ENCODE peak calls at places on chromosomes 1 and 21, in nine cellular contexts. One of them, this sample, is unnamed.
A peak's percentile ranks its signal among the peaks of the same experiment; 100 is the strongest.

GRCh38 chr1:107821340-107821739 is 143.6 kb downstream of the VAV3 start:
- DNase-seq in AG09309: no peak
- DNase-seq in NT2/D1: no peak
- DNase-seq in NCI-H1092 treated with DMSO at 0.1 percent for 48 hours: no peak
- DNase-seq in EL: no peak
- DNase-seq in HL-60: no peak
- DNase-seq in non-pigmented ciliary epithelial cell: no peak
- DNase-seq in activated T-cell treated with anti-CD3 and anti-CD28 coated beads for 1 hour: no peak
- DNase-seq in gastrocnemius medialis: no peak
- DNase-seq in this sample: no peak

GRCh38 chr1:91569411-91570104 is 68.9 kb downstream of the CDC7 start:
- DNase-seq in EL: peak; percentile 99
- DNase-seq in HL-60: no peak
- DNase-seq in NCI-H1092 treated with DMSO at 0.1 percent for 48 hours: no peak
- DNase-seq in AG09309: peak; percentile 89
- DNase-seq in NT2/D1: no peak
- DNase-seq in non-pigmented ciliary epithelial cell: peak; percentile 55
- DNase-seq in activated T-cell treated with anti-CD3 and anti-CD28 coated beads for 1 hour: no peak
- DNase-seq in gastrocnemius medialis: peak; percentile 86
- DNase-seq in this sample: peak; percentile 75

GRCh38 chr1:201114245-201115131 is 2.3 kb upstream of the CACNA1S start:
- DNase-seq in EL: peak; percentile 94
- DNase-seq in NT2/D1: peak; percentile 98
- DNase-seq in non-pigmented ciliary epithelial cell: peak; percentile 64
- DNase-seq in HL-60: peak; percentile 69
- DNase-seq in gastrocnemius medialis: peak; percentile 94
- DNase-seq in activated T-cell treated with anti-CD3 and anti-CD28 coated beads for 1 hour: peak; percentile 50
- DNase-seq in AG09309: peak; percentile 48
- DNase-seq in NCI-H1092 treated with DMSO at 0.1 percent for 48 hours: peak; percentile 99
- DNase-seq in this sample: peak; percentile 93

GRCh38 chr1:157470276-157470675 is 82.0 kb downstream of the FCRL5 start:
- DNase-seq in AG09309: no peak
- DNase-seq in NT2/D1: no peak
- DNase-seq in HL-60: no peak
- DNase-seq in gastrocnemius medialis: no peak
- DNase-seq in non-pigmented ciliary epithelial cell: no peak
- DNase-seq in EL: no peak
- DNase-seq in NCI-H1092 treated with DMSO at 0.1 percent for 48 hours: no peak
- DNase-seq in activated T-cell treated with anti-CD3 and anti-CD28 coated beads for 1 hour: no peak
- DNase-seq in this sample: no peak

GRCh38 chr1:10646347-10646861 is 150.0 kb downstream of the CASZ1 start:
- DNase-seq in NCI-H1092 treated with DMSO at 0.1 percent for 48 hours: no peak
- DNase-seq in gastrocnemius medialis: no peak
- DNase-seq in AG09309: no peak
- DNase-seq in EL: peak; percentile 60
- DNase-seq in NT2/D1: no peak
- DNase-seq in non-pigmented ciliary epithelial cell: peak; percentile 19
- DNase-seq in activated T-cell treated with anti-CD3 and anti-CD28 coated beads for 1 hour: no peak
- DNase-seq in HL-60: peak; percentile 5
- DNase-seq in this sample: peak; percentile 59

GRCh38 chr1:33970148-33970825 is 106.4 kb downstream of the HMGB4 start:
- DNase-seq in NCI-H1092 treated with DMSO at 0.1 percent for 48 hours: no peak
- DNase-seq in non-pigmented ciliary epithelial cell: no peak
- DNase-seq in NT2/D1: peak; percentile 72
- DNase-seq in HL-60: no peak
- DNase-seq in AG09309: no peak
- DNase-seq in EL: no peak
- DNase-seq in gastrocnemius medialis: no peak
- DNase-seq in activated T-cell treated with anti-CD3 and anti-CD28 coated beads for 1 hour: no peak
- DNase-seq in this sample: no peak

GRCh38 chr1:172670316-172670715 is 11.4 kb downstream of the FASLG start:
- DNase-seq in non-pigmented ciliary epithelial cell: no peak
- DNase-seq in HL-60: no peak
- DNase-seq in AG09309: no peak
- DNase-seq in NCI-H1092 treated with DMSO at 0.1 percent for 48 hours: no peak
- DNase-seq in NT2/D1: no peak
- DNase-seq in gastrocnemius medialis: no peak
- DNase-seq in EL: no peak
- DNase-seq in activated T-cell treated with anti-CD3 and anti-CD28 coated beads for 1 hour: no peak
- DNase-seq in this sample: no peak

GRCh38 chr1:116565222-116565621 is 5.6 kb downstream of the CD58 start:
- DNase-seq in NT2/D1: no peak
- DNase-seq in AG09309: no peak
- DNase-seq in HL-60: no peak
- DNase-seq in gastrocnemius medialis: no peak
- DNase-seq in non-pigmented ciliary epithelial cell: no peak
- DNase-seq in activated T-cell treated with anti-CD3 and anti-CD28 coated beads for 1 hour: no peak
- DNase-seq in EL: no peak
- DNase-seq in NCI-H1092 treated with DMSO at 0.1 percent for 48 hours: no peak
- DNase-seq in this sample: no peak

GRCh38 chr1:156421062-156421938 is 52.3 kb downstream of the RHBG start:
- DNase-seq in AG09309: peak; percentile 1
- DNase-seq in activated T-cell treated with anti-CD3 and anti-CD28 coated beads for 1 hour: peak; percentile 39
- DNase-seq in gastrocnemius medialis: peak; percentile 61
- DNase-seq in non-pigmented ciliary epithelial cell: peak; percentile 3
- DNase-seq in NCI-H1092 treated with DMSO at 0.1 percent for 48 hours: peak; percentile 52
- DNase-seq in HL-60: no peak
- DNase-seq in EL: peak; percentile 69
- DNase-seq in NT2/D1: peak; percentile 90
- DNase-seq in this sample: peak; percentile 63

GRCh38 chr1:56190975-56191768 is 388.2 kb downstream of the PLPP3 start:
- DNase-seq in non-pigmented ciliary epithelial cell: no peak
- DNase-seq in EL: peak; percentile 45
- DNase-seq in gastrocnemius medialis: peak; percentile 19
- DNase-seq in AG09309: peak; percentile 89
- DNase-seq in HL-60: no peak
- DNase-seq in NCI-H1092 treated with DMSO at 0.1 percent for 48 hours: no peak
- DNase-seq in activated T-cell treated with anti-CD3 and anti-CD28 coated beads for 1 hour: no peak
- DNase-seq in NT2/D1: no peak
- DNase-seq in this sample: peak; percentile 23

GRCh38 chr1:67149179-67149770 is 14.5 kb upstream of the C1orf141 start:
- DNase-seq in gastrocnemius medialis: peak; percentile 62
- DNase-seq in EL: peak; percentile 83
- DNase-seq in AG09309: peak; percentile 61
- DNase-seq in NT2/D1: peak; percentile 88
- DNase-seq in non-pigmented ciliary epithelial cell: peak; percentile 50
- DNase-seq in activated T-cell treated with anti-CD3 and anti-CD28 coated beads for 1 hour: peak; percentile 45
- DNase-seq in NCI-H1092 treated with DMSO at 0.1 percent for 48 hours: peak; percentile 67
- DNase-seq in HL-60: peak; percentile 22
- DNase-seq in this sample: peak; percentile 83

GRCh38 chr1:168626326-168626725 is 49.9 kb downstream of the XCL1 start:
- DNase-seq in gastrocnemius medialis: no peak
- DNase-seq in HL-60: peak; percentile 2
- DNase-seq in AG09309: no peak
- DNase-seq in NT2/D1: no peak
- DNase-seq in EL: no peak
- DNase-seq in NCI-H1092 treated with DMSO at 0.1 percent for 48 hours: no peak
- DNase-seq in non-pigmented ciliary epithelial cell: no peak
- DNase-seq in activated T-cell treated with anti-CD3 and anti-CD28 coated beads for 1 hour: no peak
- DNase-seq in this sample: no peak

GRCh38 chr1:29213055-29213454 is 17.7 kb downstream of the MECR start:
- DNase-seq in NCI-H1092 treated with DMSO at 0.1 percent for 48 hours: no peak
- DNase-seq in AG09309: no peak
- DNase-seq in non-pigmented ciliary epithelial cell: no peak
- DNase-seq in activated T-cell treated with anti-CD3 and anti-CD28 coated beads for 1 hour: no peak
- DNase-seq in HL-60: no peak
- DNase-seq in EL: no peak
- DNase-seq in gastrocnemius medialis: no peak
- DNase-seq in NT2/D1: no peak
- DNase-seq in this sample: no peak

GRCh38 chr1:41495171-41495948 is 10.9 kb upstream of the EDN2 start:
- DNase-seq in HL-60: peak; percentile 18
- DNase-seq in gastrocnemius medialis: peak; percentile 65
- DNase-seq in AG09309: no peak
- DNase-seq in activated T-cell treated with anti-CD3 and anti-CD28 coated beads for 1 hour: no peak
- DNase-seq in non-pigmented ciliary epithelial cell: no peak
- DNase-seq in EL: peak; percentile 52
- DNase-seq in NT2/D1: peak; percentile 72
- DNase-seq in NCI-H1092 treated with DMSO at 0.1 percent for 48 hours: peak; percentile 15
- DNase-seq in this sample: peak; percentile 62

GRCh38 chr1:58162952-58163550 is 383.5 kb downstream of the OMA1 start:
- DNase-seq in NT2/D1: peak; percentile 87
- DNase-seq in non-pigmented ciliary epithelial cell: peak; percentile 17
- DNase-seq in NCI-H1092 treated with DMSO at 0.1 percent for 48 hours: peak; percentile 19
- DNase-seq in gastrocnemius medialis: peak; percentile 32
- DNase-seq in HL-60: peak; percentile 1
- DNase-seq in AG09309: peak; percentile 37
- DNase-seq in EL: peak; percentile 55
- DNase-seq in activated T-cell treated with anti-CD3 and anti-CD28 coated beads for 1 hour: no peak
- DNase-seq in this sample: peak; percentile 58

GRCh38 chr1:201731592-201731991 is 97.4 kb upstream of the IPO9 start:
- DNase-seq in NT2/D1: no peak
- DNase-seq in NCI-H1092 treated with DMSO at 0.1 percent for 48 hours: no peak
- DNase-seq in AG09309: no peak
- DNase-seq in gastrocnemius medialis: no peak
- DNase-seq in EL: no peak
- DNase-seq in HL-60: no peak
- DNase-seq in activated T-cell treated with anti-CD3 and anti-CD28 coated beads for 1 hour: no peak
- DNase-seq in non-pigmented ciliary epithelial cell: no peak
- DNase-seq in this sample: peak; percentile 75

GRCh38 chr1:240598201-240598600 is 13.8 kb downstream of the GREM2 start:
- DNase-seq in activated T-cell treated with anti-CD3 and anti-CD28 coated beads for 1 hour: no peak
- DNase-seq in HL-60: no peak
- DNase-seq in non-pigmented ciliary epithelial cell: no peak
- DNase-seq in AG09309: no peak
- DNase-seq in gastrocnemius medialis: no peak
- DNase-seq in NCI-H1092 treated with DMSO at 0.1 percent for 48 hours: no peak
- DNase-seq in EL: no peak
- DNase-seq in NT2/D1: no peak
- DNase-seq in this sample: no peak

GRCh38 chr1:218304281-218305039 is 19.4 kb downstream of the RRP15 start:
- DNase-seq in gastrocnemius medialis: no peak
- DNase-seq in EL: peak; percentile 58
- DNase-seq in AG09309: no peak
- DNase-seq in activated T-cell treated with anti-CD3 and anti-CD28 coated beads for 1 hour: no peak
- DNase-seq in NT2/D1: no peak
- DNase-seq in HL-60: no peak
- DNase-seq in non-pigmented ciliary epithelial cell: no peak
- DNase-seq in NCI-H1092 treated with DMSO at 0.1 percent for 48 hours: peak; percentile 81
- DNase-seq in this sample: peak; percentile 50

GRCh38 chr21:31326478-31327247 is 17.4 kb downstream of the TIAM1 start:
- DNase-seq in NT2/D1: no peak
- DNase-seq in HL-60: no peak
- DNase-seq in NCI-H1092 treated with DMSO at 0.1 percent for 48 hours: no peak
- DNase-seq in activated T-cell treated with anti-CD3 and anti-CD28 coated beads for 1 hour: peak; percentile 12
- DNase-seq in non-pigmented ciliary epithelial cell: no peak
- DNase-seq in EL: peak; percentile 13
- DNase-seq in gastrocnemius medialis: no peak
- DNase-seq in AG09309: no peak
- DNase-seq in this sample: no peak

GRCh38 chr1:32396482-32396881 is 2.2 kb upstream of the BSDC1 start:
- DNase-seq in NCI-H1092 treated with DMSO at 0.1 percent for 48 hours: no peak
- DNase-seq in NT2/D1: no peak
- DNase-seq in AG09309: no peak
- DNase-seq in EL: no peak
- DNase-seq in activated T-cell treated with anti-CD3 and anti-CD28 coated beads for 1 hour: no peak
- DNase-seq in non-pigmented ciliary epithelial cell: no peak
- DNase-seq in gastrocnemius medialis: no peak
- DNase-seq in HL-60: no peak
- DNase-seq in this sample: no peak

GRCh38 chr1:40899230-40899870 is 37.2 kb upstream of the CITED4 start:
- DNase-seq in HL-60: no peak
- DNase-seq in NT2/D1: no peak
- DNase-seq in activated T-cell treated with anti-CD3 and anti-CD28 coated beads for 1 hour: no peak
- DNase-seq in gastrocnemius medialis: no peak
- DNase-seq in AG09309: no peak
- DNase-seq in NCI-H1092 treated with DMSO at 0.1 percent for 48 hours: no peak
- DNase-seq in EL: no peak
- DNase-seq in non-pigmented ciliary epithelial cell: no peak
- DNase-seq in this sample: no peak

GRCh38 chr21:44871576-44872265 is 1.8 kb downstream of the PTTG1IP start:
- DNase-seq in AG09309: peak; percentile 49
- DNase-seq in gastrocnemius medialis: peak; percentile 77
- DNase-seq in NCI-H1092 treated with DMSO at 0.1 percent for 48 hours: no peak
- DNase-seq in non-pigmented ciliary epithelial cell: peak; percentile 50
- DNase-seq in HL-60: no peak
- DNase-seq in EL: peak; percentile 76
- DNase-seq in NT2/D1: no peak
- DNase-seq in activated T-cell treated with anti-CD3 and anti-CD28 coated beads for 1 hour: no peak
- DNase-seq in this sample: peak; percentile 88

GRCh38 chr1:209037064-209037463 is 546.5 kb upstream of the CAMK1G start:
- DNase-seq in gastrocnemius medialis: no peak
- DNase-seq in activated T-cell treated with anti-CD3 and anti-CD28 coated beads for 1 hour: no peak
- DNase-seq in NT2/D1: no peak
- DNase-seq in HL-60: no peak
- DNase-seq in non-pigmented ciliary epithelial cell: no peak
- DNase-seq in EL: no peak
- DNase-seq in NCI-H1092 treated with DMSO at 0.1 percent for 48 hours: no peak
- DNase-seq in AG09309: no peak
- DNase-seq in this sample: no peak

GRCh38 chr21:22297575-22297974 is 1299.4 kb downstream of the NCAM2 start:
- DNase-seq in NCI-H1092 treated with DMSO at 0.1 percent for 48 hours: no peak
- DNase-seq in AG09309: no peak
- DNase-seq in activated T-cell treated with anti-CD3 and anti-CD28 coated beads for 1 hour: no peak
- DNase-seq in HL-60: no peak
- DNase-seq in NT2/D1: no peak
- DNase-seq in gastrocnemius medialis: no peak
- DNase-seq in non-pigmented ciliary epithelial cell: no peak
- DNase-seq in EL: no peak
- DNase-seq in this sample: no peak

GRCh38 chr1:212030936-212031528 is 4.3 kb downstream of the INTS7 start:
- DNase-seq in NT2/D1: no peak
- DNase-seq in gastrocnemius medialis: no peak
- DNase-seq in EL: peak; percentile 86
- DNase-seq in AG09309: peak; percentile 63
- DNase-seq in activated T-cell treated with anti-CD3 and anti-CD28 coated beads for 1 hour: no peak
- DNase-seq in NCI-H1092 treated with DMSO at 0.1 percent for 48 hours: no peak
- DNase-seq in non-pigmented ciliary epithelial cell: peak; percentile 60
- DNase-seq in HL-60: no peak
- DNase-seq in this sample: peak; percentile 77

GRCh38 chr1:234149217-234149616 is 224.0 kb upstream of the COA6 start:
- DNase-seq in HL-60: no peak
- DNase-seq in gastrocnemius medialis: no peak
- DNase-seq in AG09309: peak; percentile 2
- DNase-seq in activated T-cell treated with anti-CD3 and anti-CD28 coated beads for 1 hour: no peak
- DNase-seq in NT2/D1: no peak
- DNase-seq in NCI-H1092 treated with DMSO at 0.1 percent for 48 hours: no peak
- DNase-seq in EL: peak; percentile 79
- DNase-seq in non-pigmented ciliary epithelial cell: no peak
- DNase-seq in this sample: no peak

GRCh38 chr21:37356710-37357109 is 9.9 kb upstream of the DYRK1A start:
- DNase-seq in EL: no peak
- DNase-seq in NT2/D1: no peak
- DNase-seq in HL-60: no peak
- DNase-seq in activated T-cell treated with anti-CD3 and anti-CD28 coated beads for 1 hour: no peak
- DNase-seq in non-pigmented ciliary epithelial cell: no peak
- DNase-seq in NCI-H1092 treated with DMSO at 0.1 percent for 48 hours: no peak
- DNase-seq in gastrocnemius medialis: no peak
- DNase-seq in AG09309: no peak
- DNase-seq in this sample: no peak

GRCh38 chr1:23722652-23723051 is 20.6 kb upstream of the ELOA start:
- DNase-seq in gastrocnemius medialis: no peak
- DNase-seq in activated T-cell treated with anti-CD3 and anti-CD28 coated beads for 1 hour: no peak
- DNase-seq in HL-60: no peak
- DNase-seq in NCI-H1092 treated with DMSO at 0.1 percent for 48 hours: no peak
- DNase-seq in EL: no peak
- DNase-seq in non-pigmented ciliary epithelial cell: no peak
- DNase-seq in AG09309: no peak
- DNase-seq in NT2/D1: no peak
- DNase-seq in this sample: no peak

GRCh38 chr1:2316451-2316940 is 74.9 kb downstream of the MORN1 start:
- DNase-seq in NCI-H1092 treated with DMSO at 0.1 percent for 48 hours: no peak
- DNase-seq in HL-60: no peak
- DNase-seq in AG09309: no peak
- DNase-seq in activated T-cell treated with anti-CD3 and anti-CD28 coated beads for 1 hour: no peak
- DNase-seq in EL: peak; percentile 65
- DNase-seq in NT2/D1: no peak
- DNase-seq in gastrocnemius medialis: no peak
- DNase-seq in non-pigmented ciliary epithelial cell: no peak
- DNase-seq in this sample: peak; percentile 74